ENCODE peak calls at places on chromosomes 6 and 20, in five cellular contexts. R is fibroblast of lung, K is GM12878, D is HCT116, A is PC-3. X is an unnamed sample.

GRCh38 chr6:123898669-123899068 is 95.0 kb downstream of the NKAIN2 start:
- DNase-seq in R (no peak), K (no peak), D (no peak), A (no peak), X (no peak)

GRCh38 chr6:3565291-3565690 is 108.4 kb upstream of the SLC22A23 start:
- DNase-seq in R (no peak), K (no peak), D (no peak), A (no peak), X (no peak)

GRCh38 chr6:92479821-92480220 is 939.5 kb downstream of the EPHA7 start:
- DNase-seq in R (peak; percentile 3), K (no peak), D (no peak), A (no peak), X (no peak)

GRCh38 chr20:34675993-34676641 is 775 bp downstream of the PIGU start:
- DNase-seq in R (no peak), K (no peak), D (no peak), A (no peak), X (no peak)

GRCh38 chr6:21679761-21680265 is 86.3 kb downstream of the SOX4 start:
- DNase-seq in R (peak; percentile 72), K (no peak), D (no peak), A (peak; percentile 54), X (no peak)

GRCh38 chr20:6006603-6006949 is 47.3 kb downstream of the LRRN4 start:
- DNase-seq in R (no peak), K (no peak), D (no peak), A (no peak), X (no peak)

GRCh38 chr20:47187450-47188195 is 168.9 kb downstream of the ZMYND8 start:
- DNase-seq in R (no peak), K (no peak), D (no peak), A (no peak), X (peak; percentile 51)

GRCh38 chr6:158064725-158065251 is 83.1 kb downstream of the SYNJ2 start:
- DNase-seq in R (no peak), K (no peak), D (no peak), A (no peak), X (no peak)

GRCh38 chr6:166825553-166826145 is 130.7 kb downstream of the RNASET2 start:
- DNase-seq in R (no peak), K (no peak), D (no peak), A (peak; percentile 63), X (no peak)

GRCh38 chr6:168411793-168412192 is 29.2 kb upstream of the SMOC2 start:
- DNase-seq in R (no peak), K (no peak), D (no peak), A (no peak), X (no peak)

GRCh38 chr6:167000759-167001158 is 1.6 kb downstream of the CEP43 start:
- DNase-seq in R (no peak), K (no peak), D (no peak), A (no peak), X (no peak)

GRCh38 chr6:28767691-28768090 is 156.1 kb downstream of the TRIM27 start:
- DNase-seq in R (no peak), K (no peak), D (no peak), A (no peak), X (no peak)

GRCh38 chr6:143952947-143953346 is 55.1 kb downstream of the PLAGL1 start:
- DNase-seq in R (no peak), K (no peak), D (no peak), A (no peak), X (no peak)

GRCh38 chr6:105644073-105644489 is 241.2 kb upstream of the PREP start:
- DNase-seq in R (no peak), K (no peak), D (no peak), A (no peak), X (no peak)

DNA sequence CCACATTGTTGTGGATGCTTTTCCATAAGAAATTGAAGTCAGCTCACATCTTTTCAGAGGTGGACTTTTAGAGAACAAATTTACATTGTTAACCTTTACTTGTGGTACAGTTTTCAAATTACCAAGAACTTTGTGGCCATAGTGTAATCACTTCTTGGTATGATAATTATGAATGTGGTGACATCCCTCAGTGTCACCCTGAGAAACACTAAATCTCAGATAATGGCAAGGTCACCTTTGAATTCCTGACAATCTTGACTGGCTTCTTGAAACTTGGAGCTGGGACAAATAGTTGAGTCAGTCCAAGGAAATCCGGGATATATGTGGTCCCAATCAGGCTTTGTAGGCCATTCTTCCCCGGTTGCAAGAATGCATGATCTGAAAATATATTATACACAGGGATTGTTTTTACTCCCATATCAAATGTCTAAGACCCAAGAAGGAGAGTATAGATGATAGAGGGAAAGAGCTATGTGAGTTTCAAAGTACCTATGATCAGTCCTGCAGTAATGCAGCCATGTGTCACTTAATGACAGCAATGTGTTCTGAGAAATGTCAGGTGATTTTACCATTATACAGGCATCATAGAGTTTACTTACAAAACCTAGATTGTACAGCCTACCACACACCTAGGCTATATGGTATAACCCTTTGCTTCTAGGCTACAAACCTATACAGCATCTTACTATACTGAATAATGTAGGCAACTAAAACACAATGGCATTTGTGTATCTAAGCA is 120.8 kb upstream of the MTHFD1L start:
- DNase-seq in R (no peak), K (no peak), D (no peak), A (no peak), X (no peak)
- H4K20me1 ChIP-seq in R (no peaks in the 10 kb centered on the region), K (no peaks in the 10 kb centered on the region), D (no peaks in the 10 kb centered on the region), A (no peaks in the 10 kb centered on the region), X (no peaks in the 10 kb centered on the region)

DNA sequence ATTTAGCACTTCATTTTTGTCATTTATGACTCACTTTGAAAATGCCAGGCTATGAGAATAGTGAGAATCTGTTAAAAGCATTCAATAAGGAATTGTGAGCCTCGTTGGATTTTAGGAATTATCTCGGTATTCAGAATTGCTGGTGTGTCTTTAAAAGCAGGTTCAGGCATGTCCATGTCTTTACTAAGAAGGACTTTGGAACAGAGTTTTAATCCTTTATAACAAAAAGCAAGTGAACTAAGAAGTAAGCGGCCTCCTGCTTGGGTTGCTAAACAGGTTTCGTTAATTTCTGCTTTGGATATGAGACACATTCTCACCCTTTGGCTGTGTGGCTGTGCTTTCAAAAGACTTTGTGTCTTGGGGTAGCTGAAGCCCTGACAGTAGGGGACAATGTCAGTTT is 74.9 kb downstream of the IGF2R start:
- DNase-seq in R (no peak), K (no peak), D (no peak), A (no peak), X (no peak)
- H3K9ac ChIP-seq in R (no peak overlapping the region), K (no peak overlapping the region), D (no peak overlapping the region), A (peak overlapping the region; percentile 53), X (no peak overlapping the region)

DNA sequence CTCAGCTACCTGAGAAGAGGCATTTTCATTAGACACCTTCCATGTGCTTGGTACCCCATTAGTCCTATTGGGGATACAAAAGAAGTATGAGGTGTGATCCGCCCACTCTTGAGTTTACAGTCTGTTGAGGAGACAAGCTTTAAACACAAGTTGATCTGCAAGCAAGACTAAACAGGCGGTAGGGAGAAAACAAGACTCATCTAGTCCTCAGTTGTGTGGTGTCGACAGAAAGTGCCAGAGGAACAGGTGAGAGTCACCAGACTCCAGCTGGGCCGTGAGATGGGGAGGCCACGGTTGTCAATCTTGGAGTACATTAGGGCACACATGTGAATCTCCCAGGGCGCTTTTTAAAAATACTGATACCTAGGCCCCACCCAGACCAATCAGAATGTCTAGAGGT is 10.3 kb downstream of the E2F3 start:
- DNase-seq in R (no peak), K (no peak), D (no peak), A (no peak), X (no peak)
- H4K20me1 ChIP-seq in R (no peaks in the 10 kb centered on the region), K (peaks cover 3% of the 10 kb centered on the region), D (peaks cover 53% of the 10 kb centered on the region), A (peaks cover 91% of the 10 kb centered on the region), X (peaks cover 99% of the 10 kb centered on the region)

DNA sequence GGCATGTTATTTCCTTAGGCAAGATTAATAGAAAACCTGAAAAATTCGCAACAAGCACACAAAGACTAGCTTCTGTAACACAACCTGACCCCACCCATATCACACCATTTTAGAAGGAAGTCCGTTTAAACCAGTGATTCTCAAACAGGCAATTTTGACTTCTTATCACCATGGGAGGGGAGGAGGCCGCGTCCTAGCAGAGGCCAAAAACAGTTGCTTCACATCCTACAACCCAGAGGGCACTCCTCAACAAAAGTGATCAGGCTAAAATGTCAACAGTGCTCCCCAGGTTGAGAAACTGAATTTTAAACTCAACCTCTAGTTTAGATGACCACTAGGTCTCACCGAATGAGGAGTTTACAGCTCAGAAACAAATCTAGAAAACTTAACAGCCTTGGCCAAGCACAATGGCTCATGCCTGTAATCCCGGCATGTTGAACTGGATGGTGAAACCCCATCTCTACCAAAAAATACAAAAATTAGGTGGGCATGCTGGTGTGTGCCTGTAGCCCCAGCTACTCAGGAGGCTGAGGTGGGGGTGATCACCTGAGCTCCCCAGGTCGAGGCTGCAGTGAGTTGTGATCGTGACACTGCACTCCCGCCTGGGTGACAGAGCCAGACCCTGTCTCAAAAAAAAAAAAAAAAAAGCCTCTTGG is 3.4 kb downstream of the SNX5 start:
- DNase-seq in R (peak; percentile 35), K (no peak), D (no peak), A (no peak), X (no peak)
- H3K9ac ChIP-seq in R (no peak overlapping the region), K (peak overlapping the region; percentile 99), D (peak overlapping the region; percentile 5), A (no peak overlapping the region), X (peak overlapping the region; percentile 89)

GRCh38 chr6:323730-324088 is 31.4 kb downstream of the DUSP22 start:
- DNase-seq in R (no peak), K (no peak), D (no peak), A (no peak), X (no peak)
- H4K20me1 ChIP-seq in R (no peaks in the 10 kb centered on the region), K (no peaks in the 10 kb centered on the region), D (no peaks in the 10 kb centered on the region), A (no peaks in the 10 kb centered on the region), X (peaks cover 9% of the 10 kb centered on the region)

GRCh38 chr6:393391-394221 is 2.1 kb downstream of the IRF4 start:
- DNase-seq in R (no peak), K (no peak), D (no peak), A (no peak), X (no peak)
- H3K9ac ChIP-seq in R (no peak overlapping the region), K (peak overlapping the region; percentile 97), D (no peak overlapping the region), A (no peak overlapping the region), X (no peak overlapping the region)

GRCh38 chr20:57703013-57703412 is 6.8 kb downstream of the PMEPA1 start:
- DNase-seq in R (no peak), K (no peak), D (no peak), A (no peak), X (peak; percentile 24)
- H4K20me1 ChIP-seq in R (no peaks in the 10 kb centered on the region), K (no peaks in the 10 kb centered on the region), D (no peaks in the 10 kb centered on the region), A (peaks cover 82% of the 10 kb centered on the region), X (peaks cover 4% of the 10 kb centered on the region)

GRCh38 chr20:36132802-36133211 is 21.7 kb upstream of the EPB41L1 start:
- DNase-seq in R (no peak), K (no peak), D (no peak), A (no peak), X (no peak)
- H3K9ac ChIP-seq in R (no peak overlapping the region), K (no peak overlapping the region), D (no peak overlapping the region), A (no peak overlapping the region), X (no peak overlapping the region)

DNA sequence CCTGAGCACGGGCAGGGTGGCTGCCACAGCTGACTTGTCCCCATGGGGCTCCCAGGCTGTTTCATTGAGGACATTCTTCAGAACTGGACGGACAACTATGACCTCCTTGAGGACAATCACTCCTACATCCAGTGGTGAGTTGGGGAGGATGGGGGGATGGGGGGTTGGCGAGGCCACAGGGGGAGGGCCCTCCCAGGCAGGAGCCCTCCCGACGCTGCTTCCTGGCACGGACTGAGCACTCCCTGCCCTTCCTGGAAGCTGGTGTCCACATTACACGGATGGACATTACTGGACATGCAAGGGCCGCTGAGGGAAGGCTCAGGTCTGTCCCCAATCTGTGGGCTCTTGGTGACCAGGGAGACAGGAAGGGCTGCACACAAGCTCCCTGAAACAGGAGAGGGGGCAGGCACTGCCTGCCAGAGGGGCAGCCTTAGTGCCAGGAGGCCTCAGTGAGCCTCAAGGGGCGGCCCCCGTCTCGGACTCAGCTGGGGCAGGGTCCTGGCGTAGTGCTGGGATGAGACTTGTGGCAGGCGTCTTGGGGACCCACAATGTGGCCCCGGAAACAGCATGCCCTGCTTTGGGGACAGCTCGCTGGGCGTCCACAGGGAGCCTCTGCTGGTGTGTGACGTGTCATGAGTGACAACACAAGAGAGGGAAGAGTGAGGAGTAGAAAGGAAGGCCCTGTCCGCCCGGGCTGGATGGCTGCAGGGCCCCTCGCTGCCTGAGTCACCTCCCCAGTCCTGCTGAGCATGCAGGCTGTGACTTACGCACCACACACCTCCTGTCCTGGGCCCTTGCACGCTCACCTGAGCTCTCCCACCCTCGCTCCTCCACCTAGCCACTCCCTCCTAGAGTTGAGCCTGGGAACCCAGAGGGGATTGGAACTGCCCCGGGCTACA is 5.1 kb downstream of the OGFR start:
- DNase-seq in R (no peak), K (no peak), D (no peak), A (no peak), X (no peak)
- H4K20me1 ChIP-seq in R (no peaks in the 10 kb centered on the region), K (no peaks in the 10 kb centered on the region), D (no peaks in the 10 kb centered on the region), A (peaks cover 14% of the 10 kb centered on the region), X (peaks cover 81% of the 10 kb centered on the region)